ENCODE peak calls at places on chromosomes 1 and 21, in seven cellular contexts. Q, F, C, R, I, J and V are unnamed samples.

GRCh38 chr1:40477680-40478057 is 579 bp downstream of the ZFP69 start:
- DNase-seq in Q (no peak), F (no peak), C (no peak), R (no peak), I (peak; percentile 31), J (no peak), V (peak; percentile 38)

GRCh38 chr21:37055271-37055855 is 17.5 kb downstream of the PIGP start:
- DNase-seq in Q (no peak), F (no peak), C (no peak), R (no peak), I (no peak), J (no peak), V (no peak)

GRCh38 chr1:5109652-5110051 is 455.2 kb downstream of the AJAP1 start:
- DNase-seq in Q (no peak), F (no peak), C (no peak), R (no peak), I (no peak), J (no peak), V (no peak)

GRCh38 chr1:205041998-205042910 is 758 bp upstream of the CNTN2 start:
- DNase-seq in Q (no peak), F (no peak), C (no peak), R (no peak), I (no peak), J (no peak), V (no peak)

GRCh38 chr21:39451332-39452206 is at the start of gene SH3BGR:
- DNase-seq in Q (no peak), F (peak; percentile 31), C (peak; percentile 92), R (peak; percentile 61), I (no peak), J (no peak), V (no peak)

GRCh38 chr1:207998691-207999090 is 87.8 kb upstream of the CD34 start:
- DNase-seq in Q (no peak), F (no peak), C (peak; percentile 65), R (no peak), I (no peak), J (no peak), V (no peak)

GRCh38 chr1:9596419-9597123 is 7.9 kb downstream of the TMEM201 start:
- DNase-seq in Q (peak; percentile 74), F (no peak), C (no peak), R (no peak), I (peak; percentile 60), J (no peak), V (no peak)

GRCh38 chr1:215393476-215393875 is 173.6 kb upstream of the KCTD3 start:
- DNase-seq in Q (no peak), F (no peak), C (no peak), R (no peak), I (no peak), J (no peak), V (no peak)

GRCh38 chr21:28798798-28799197 is 193.9 kb downstream of the LTN1 start:
- DNase-seq in Q (no peak), F (no peak), C (no peak), R (no peak), I (peak; percentile 54), J (no peak), V (no peak)

GRCh38 chr1:235831148-235831547 is 35.6 kb downstream of the LYST start:
- DNase-seq in Q (no peak), F (no peak), C (no peak), R (no peak), I (peak; percentile 69), J (no peak), V (no peak)

GRCh38 chr1:182317489-182318180 is 74.0 kb downstream of the GLUL start:
- DNase-seq in Q (no peak), F (no peak), C (no peak), R (no peak), I (no peak), J (no peak), V (peak; percentile 34)

GRCh38 chr1:183070234-183070922 is 47.2 kb downstream of the LAMC1 start:
- DNase-seq in Q (no peak), F (no peak), C (no peak), R (no peak), I (no peak), J (no peak), V (no peak)

GRCh38 chr21:45287438-45288391 is at the start of gene POFUT2:
- DNase-seq in Q (peak; percentile 99), F (peak; percentile 93), C (peak; percentile 99), R (peak; percentile 97), I (peak; percentile 94), J (peak; percentile 99), V (peak; percentile 98)
- TF ChIP-seq CTCF in Q (no peak), F (no peak), C (no peak), R (no peak), I (no peak), J (no peak), V (no peak)

DNA sequence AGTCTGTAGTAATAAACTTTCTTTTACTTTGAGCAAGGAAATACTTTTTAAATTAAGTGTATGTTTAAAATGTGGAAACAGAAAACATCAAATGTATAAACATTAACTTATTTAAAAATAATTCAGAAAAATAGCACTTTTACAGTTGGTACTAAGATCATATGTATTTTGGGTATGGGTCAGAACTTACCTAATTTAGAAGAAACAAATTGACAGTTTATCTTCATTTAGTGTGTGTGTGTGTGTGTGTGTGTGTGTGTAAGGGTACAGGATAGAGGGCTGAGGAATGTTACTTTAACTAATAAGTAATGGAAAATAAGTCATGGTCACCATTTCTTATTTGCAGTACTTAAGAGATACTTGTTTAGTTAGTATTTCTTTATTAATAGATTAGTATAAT is 3.3 kb downstream of the MAN1A2 start:
- DNase-seq in Q (no peak), F (no peak), C (no peak), R (no peak), I (no peak), J (no peak), V (no peak)
- H3K4me1 ChIP-seq in Q (peaks cover 51% of the 10 kb centered on the region), F (peaks cover 61% of the 10 kb centered on the region), C (no peaks in the 10 kb centered on the region), R (peaks cover 25% of the 10 kb centered on the region), I (no peaks in the 10 kb centered on the region), J (peaks cover 58% of the 10 kb centered on the region), V (peaks cover 15% of the 10 kb centered on the region)

DNA sequence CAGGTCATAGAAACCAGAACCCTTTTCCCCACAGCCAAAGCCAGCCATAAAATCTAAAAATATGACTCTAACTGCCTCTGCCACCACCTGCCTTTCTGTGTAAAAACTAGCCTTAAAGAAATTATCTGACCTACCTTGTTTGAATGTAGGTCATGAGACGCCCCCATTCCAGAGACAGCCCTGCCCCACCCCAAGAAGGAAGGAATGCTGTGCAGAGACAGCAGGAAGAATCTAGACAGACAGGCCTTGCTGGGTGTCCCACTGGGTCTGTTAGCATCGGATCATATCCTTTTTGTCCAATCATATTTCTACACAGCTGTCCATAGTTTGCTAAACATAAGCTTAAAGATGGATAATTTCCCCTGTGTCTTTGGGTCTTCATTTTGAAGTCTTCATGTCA is 128.4 kb upstream of the RAB4A start:
- DNase-seq in Q (no peak), F (no peak), C (no peak), R (no peak), I (no peak), J (no peak), V (no peak)
- TF ChIP-seq CTCF in Q (no peak), F (no peak), C (no peak), R (no peak), I (no peak), J (no peak), V (no peak)

GRCh38 chr1:52055854-52056109 is 313 bp upstream of the BTF3L4 start:
- DNase-seq in Q (no peak), F (no peak), C (no peak), R (no peak), I (no peak), J (no peak), V (no peak)
- H3K4me1 ChIP-seq in Q (peaks cover 49% of the 10 kb centered on the region), F (peaks cover 57% of the 10 kb centered on the region), C (no peaks in the 10 kb centered on the region), R (peaks cover 18% of the 10 kb centered on the region), I (peaks cover 8% of the 10 kb centered on the region), J (peaks cover 52% of the 10 kb centered on the region), V (peaks cover 25% of the 10 kb centered on the region)

GRCh38 chr21:25927195-25927880 is 192.6 kb downstream of the GABPA start:
- DNase-seq in Q (no peak), F (no peak), C (no peak), R (no peak), I (no peak), J (no peak), V (no peak)

GRCh38 chr21:25925936-25926335 is 191.2 kb downstream of the GABPA start:
- DNase-seq in Q (no peak), F (no peak), C (no peak), R (no peak), I (no peak), J (peak; percentile 43), V (no peak)

GRCh38 chr21:25931791-25932190 is 197.0 kb downstream of the GABPA start:
- DNase-seq in Q (no peak), F (no peak), C (no peak), R (no peak), I (no peak), J (no peak), V (no peak)

GRCh38 chr21:25934130-25934529 is 199.4 kb downstream of the GABPA start:
- DNase-seq in Q (no peak), F (no peak), C (no peak), R (no peak), I (peak; percentile 63), J (peak; percentile 31), V (no peak)

DNA sequence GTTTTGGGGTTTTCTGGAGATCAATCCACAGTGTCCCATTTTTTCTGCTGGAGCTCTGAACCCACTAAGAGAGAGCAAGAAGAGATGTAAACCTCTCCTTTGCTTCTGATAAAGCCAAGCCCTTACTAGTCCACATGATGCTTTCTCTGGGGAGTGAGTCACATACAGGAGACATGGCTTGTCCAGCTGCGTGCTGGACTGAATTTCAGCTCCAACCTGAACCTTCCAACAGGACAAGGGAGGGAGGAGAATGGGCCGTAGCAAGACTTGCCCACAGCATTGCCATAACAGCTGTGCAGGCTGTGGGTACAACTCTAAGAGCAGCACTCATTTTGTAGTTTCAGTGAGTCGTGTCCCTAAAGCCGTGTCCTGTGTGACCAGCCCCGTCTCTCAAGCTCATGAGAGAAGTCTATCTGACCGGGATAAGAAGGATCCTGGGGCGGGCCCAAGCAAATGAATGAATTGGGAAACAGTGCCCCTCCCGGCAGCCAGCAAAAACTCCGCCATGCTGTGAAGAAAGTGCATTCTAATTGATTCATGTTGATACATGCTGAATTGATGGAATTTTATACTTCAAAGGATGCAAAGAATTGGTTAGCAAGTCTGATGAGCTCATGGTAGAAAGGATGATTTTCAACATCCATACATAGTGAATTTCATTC is 195.2 kb downstream of the GABPA start:
- DNase-seq in Q (no peak), F (no peak), C (no peak), R (no peak), I (peak; percentile 39), J (no peak), V (no peak)
- TF ChIP-seq CTCF in Q (no peak), F (no peak), C (no peak), R (no peak), I (no peak), J (no peak), V (no peak)

DNA sequence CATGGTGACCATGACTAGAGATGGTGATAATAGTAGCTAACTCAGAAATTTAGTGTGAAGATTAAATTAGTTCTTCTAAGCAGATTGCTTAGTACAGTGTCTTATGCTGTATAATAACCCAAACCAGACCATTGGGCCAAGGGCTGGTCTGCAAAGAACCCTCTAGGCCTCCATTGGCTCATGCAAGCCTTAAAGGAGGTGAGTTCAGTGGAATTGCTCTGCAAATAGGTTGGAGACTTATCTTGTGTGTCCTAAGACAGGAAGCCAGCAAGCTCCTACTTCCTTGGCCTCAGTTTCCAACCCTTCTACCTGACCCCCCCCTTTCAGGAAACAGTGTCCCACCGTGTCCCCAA is 1.8 kb upstream of the MEF2D start:
- DNase-seq in Q (no peak), F (no peak), C (no peak), R (no peak), I (no peak), J (no peak), V (no peak)
- H3K4me1 ChIP-seq in Q (peaks cover 68% of the 10 kb centered on the region), F (peaks cover 61% of the 10 kb centered on the region), C (peaks cover 16% of the 10 kb centered on the region), R (peaks cover 29% of the 10 kb centered on the region), I (peaks cover 43% of the 10 kb centered on the region), J (peaks cover 75% of the 10 kb centered on the region), V (peaks cover 48% of the 10 kb centered on the region)